ENCODE peak calls at places on chromosomes 6 and 20, in five cellular contexts. B is suprapubic skin, F is thoracic aorta, Q is PC-9, O is fibroblast of lung. E is an unnamed sample.

GRCh38 chr6:31285982-31286381 is 14.1 kb upstream of the HLA-C start:
- DNase-seq in B (no peak), F (no peak), Q (no peak), O (no peak), E (no peak)

GRCh38 chr6:32154514-32155161 is 697 bp downstream of the PPT2 start:
- DNase-seq in B (peak; percentile 79), F (peak; percentile 29), Q (peak; percentile 74), O (peak; percentile 60), E (no peak)

GRCh38 chr6:106275692-106276091 is 49.9 kb downstream of the ATG5 start:
- DNase-seq in B (no peak), F (no peak), Q (no peak), O (peak; percentile 89), E (no peak)

GRCh38 chr6:166228839-166229528 is 61.3 kb upstream of the TBXT start:
- DNase-seq in B (no peak), F (no peak), Q (no peak), O (no peak), E (no peak)

GRCh38 chr6:83192456-83192855 is 609 bp downstream of the PGM3 start:
- DNase-seq in B (no peak), F (no peak), Q (no peak), O (peak; percentile 31), E (no peak)

GRCh38 chr20:31908424-31908823 is 38.0 kb downstream of the TTLL9 start:
- DNase-seq in B (no peak), F (no peak), Q (no peak), O (no peak), E (no peak)

GRCh38 chr6:16440656-16441212 is 202.3 kb downstream of the GMPR start:
- DNase-seq in B (no peak), F (no peak), Q (no peak), O (no peak), E (no peak)

GRCh38 chr20:18705490-18705889 is 108.1 kb upstream of the SCP2D1 start:
- DNase-seq in B (no peak), F (no peak), Q (no peak), O (peak; percentile 93), E (no peak)

GRCh38 chr6:158269657-158270056 is 42.6 kb upstream of the TULP4 start:
- DNase-seq in B (no peak), F (no peak), Q (no peak), O (no peak), E (peak; percentile 7)

GRCh38 chr6:11616200-11616611 is 78.7 kb downstream of the TMEM170B start:
- DNase-seq in B (no peak), F (no peak), Q (no peak), O (peak; percentile 97), E (no peak)

GRCh38 chr6:52059821-52060220 is 27.6 kb downstream of the PKHD1 start:
- DNase-seq in B (no peak), F (no peak), Q (no peak), O (no peak), E (no peak)

GRCh38 chr6:16760536-16761468 is at the start of gene ATXN1:
- DNase-seq in B (peak; percentile 78), F (no peak), Q (peak; percentile 45), O (no peak), E (peak; percentile 93)

GRCh38 chr6:37033255-37033654 is 27.8 kb downstream of the FGD2 start:
- DNase-seq in B (peak; percentile 8), F (no peak), Q (no peak), O (no peak), E (no peak)

GRCh38 chr6:148385379-148385778 is 42.7 kb downstream of the SASH1 start:
- DNase-seq in B (no peak), F (no peak), Q (no peak), O (no peak), E (no peak)

GRCh38 chr6:112780498-112781096 is 433.5 kb downstream of the RFPL4B start:
- DNase-seq in B (peak; percentile 68), F (no peak), Q (peak; percentile 55), O (peak; percentile 78), E (peak; percentile 91)

GRCh38 chr20:4341804-4342560 is 326.6 kb upstream of the RNF24 start:
- DNase-seq in B (no peak), F (no peak), Q (no peak), O (peak; percentile 90), E (no peak)

GRCh38 chr20:40512567-40512966 is 176.5 kb downstream of the MAFB start:
- DNase-seq in B (no peak), F (no peak), Q (no peak), O (no peak), E (no peak)

GRCh38 chr6:36028887-36029324 is 1.3 kb downstream of the MAPK14 start:
- DNase-seq in B (peak; percentile 82), F (peak; percentile 43), Q (peak; percentile 50), O (peak; percentile 86), E (peak; percentile 94)

GRCh38 chr6:163323274-163323673 is 91.2 kb upstream of the QKI start:
- DNase-seq in B (no peak), F (no peak), Q (no peak), O (no peak), E (no peak)

GRCh38 chr6:23533954-23534725 is 591.9 kb upstream of the NRSN1 start:
- DNase-seq in B (no peak), F (no peak), Q (no peak), O (peak; percentile 9), E (no peak)

GRCh38 chr6:37168809-37169457 is 1.0 kb upstream of the PIM1 start:
- DNase-seq in B (no peak), F (peak; percentile 45), Q (no peak), O (no peak), E (no peak)

GRCh38 chr6:131819507-131820228 is 11.8 kb downstream of the ENPP1 start:
- DNase-seq in B (no peak), F (no peak), Q (no peak), O (peak; percentile 96), E (no peak)

GRCh38 chr6:30424549-30424948 is 64.8 kb upstream of the HLA-E start:
- DNase-seq in B (no peak), F (no peak), Q (no peak), O (no peak), E (no peak)

GRCh38 chr20:58251348-58251978 is 23.0 kb upstream of the ANKRD60 start:
- DNase-seq in B (no peak), F (no peak), Q (no peak), O (no peak), E (no peak)

GRCh38 chr20:9269280-9269971 is 200.5 kb downstream of the PLCB4 start:
- DNase-seq in B (no peak), F (no peak), Q (no peak), O (peak; percentile 60), E (no peak)

GRCh38 chr20:54585222-54585621 is 109.8 kb downstream of the DOK5 start:
- DNase-seq in B (no peak), F (no peak), Q (no peak), O (no peak), E (no peak)

GRCh38 chr6:87979737-87980136 is 67.9 kb upstream of the SPACA1 start:
- DNase-seq in B (no peak), F (no peak), Q (no peak), O (no peak), E (no peak)

GRCh38 chr20:36950432-36951197 is 893 bp downstream of the SAMHD1 start:
- DNase-seq in B (no peak), F (no peak), Q (peak; percentile 29), O (peak; percentile 10), E (no peak)

GRCh38 chr6:47308674-47309325 is 905 bp downstream of the TNFRSF21 start:
- DNase-seq in B (peak; percentile 60), F (no peak), Q (no peak), O (peak; percentile 50), E (peak; percentile 85)

GRCh38 chr6:153062516-153062915 is 60.0 kb upstream of the MTRF1L start:
- DNase-seq in B (no peak), F (no peak), Q (no peak), O (no peak), E (no peak)

GRCh38 chr20:63128956-63129355 is 87.0 kb downstream of the YTHDF1 start:
- DNase-seq in B (peak; percentile 25), F (no peak), Q (no peak), O (no peak), E (no peak)

GRCh38 chr6:2450546-2450945 is 205.1 kb upstream of the GMDS start:
- DNase-seq in B (no peak), F (peak; percentile 11), Q (peak; percentile 19), O (no peak), E (no peak)

GRCh38 chr20:58511861-58512260 is 3.3 kb downstream of the APCDD1L start:
- DNase-seq in B (no peak), F (no peak), Q (no peak), O (no peak), E (peak; percentile 52)

DNA sequence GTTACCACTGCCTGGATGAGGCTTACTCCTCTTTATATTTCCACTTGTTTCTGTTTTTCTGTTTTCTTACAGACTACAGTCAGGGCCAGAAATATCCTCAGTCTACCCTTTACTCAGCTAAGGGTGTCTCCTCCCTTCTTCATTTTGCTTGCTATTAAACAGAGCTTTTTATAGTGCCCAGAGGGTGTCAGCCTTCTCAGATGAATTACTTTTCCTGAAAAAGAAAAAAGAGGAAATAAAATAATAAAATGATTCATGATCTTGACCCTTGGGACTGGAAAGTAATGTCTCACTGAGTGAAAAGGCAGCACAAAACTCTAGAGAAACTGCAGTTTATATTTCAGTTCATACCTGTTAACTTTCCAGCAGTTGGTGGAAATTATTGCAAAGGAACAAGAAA is 170.7 kb downstream of the IBTK start:
- DNase-seq in B (no peak), F (no peak), Q (no peak), O (no peak), E (no peak)
- TF ChIP-seq CTCF in B (no peak), F (no peak), Q (no peak), O (no peak), E (no peak)

GRCh38 chr6:80009531-80009930 is 5.1 kb downstream of the TTK start:
- DNase-seq in B (no peak), F (no peak), Q (no peak), O (no peak), E (no peak)

GRCh38 chr6:80006541-80006940 is 2.1 kb downstream of the TTK start:
- DNase-seq in B (no peak), F (no peak), Q (no peak), O (no peak), E (no peak)

GRCh38 chr6:80005406-80005805 is 957 bp downstream of the TTK start:
- DNase-seq in B (no peak), F (no peak), Q (no peak), O (no peak), E (no peak)

GRCh38 chr6:80004199-80005072 is at the start of gene TTK:
- DNase-seq in B (peak; percentile 95), F (peak; percentile 56), Q (peak; percentile 95), O (peak; percentile 95), E (peak; percentile 92)

GRCh38 chr6:80010296-80010695 is 5.8 kb downstream of the TTK start:
- DNase-seq in B (no peak), F (no peak), Q (no peak), O (no peak), E (no peak)
- TF ChIP-seq CTCF in B (no peak), F (no peak), Q (no peak), O (no peak), E (no peak)

GRCh38 chr6:73308712-73309533 is 45.2 kb downstream of the DPPA5 start:
- DNase-seq in B (no peak), F (no peak), Q (peak; percentile 50), O (peak; percentile 27), E (no peak)
- TF ChIP-seq CTCF in B (no peak), F (no peak), Q (no peak), O (peak; percentile 10), E (no peak)

DNA sequence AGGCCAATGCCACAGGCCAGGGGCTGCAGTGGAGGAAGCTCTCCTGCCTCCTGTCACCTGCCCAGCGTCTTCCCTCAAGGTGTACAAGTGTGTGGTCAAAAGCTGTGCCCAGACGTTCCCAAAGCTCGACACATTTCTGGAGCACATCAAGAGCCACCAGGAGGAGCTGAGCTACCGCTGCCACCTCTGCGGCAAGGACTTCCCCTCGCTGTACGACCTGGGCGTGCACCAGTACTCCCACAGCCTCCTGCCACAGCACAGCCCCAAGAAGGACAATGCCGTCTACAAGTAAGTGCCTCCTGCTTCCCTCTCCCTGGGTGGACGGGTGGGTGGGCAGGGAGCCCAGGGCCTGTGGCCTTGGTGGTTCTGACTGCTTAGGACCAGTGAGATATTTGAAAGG is 38.2 kb downstream of the ZNF341 start:
- DNase-seq in B (no peak), F (no peak), Q (no peak), O (no peak), E (no peak)
- TF ChIP-seq CTCF in B (no peak), F (no peak), Q (no peak), O (no peak), E (no peak)